ENCODE peak calls at places on chromosome 9, in five cellular contexts. U is fibroblast of villous mesenchyme, Y is fibroblast of mammary gland, F is epithelial cell of esophagus, X is IMR-90. O is an unnamed sample.
A peak's percentile ranks its signal among the peaks of the same experiment; 100 is the strongest.

GRCh38 chr9:29945012-29945411 is 2371.7 kb upstream of the C9orf72 start:
- DNase-seq in U (peak; percentile 2), Y (no peak), F (no peak), X (no peak), O (no peak)

GRCh38 chr9:133403766-133404439 is 13.9 kb downstream of the REXO4 start:
- DNase-seq in U (no peak), Y (peak; percentile 22), F (peak; percentile 84), X (no peak), O (no peak)

GRCh38 chr9:738209-738915 is 103.1 kb upstream of the DMRT1 start:
- DNase-seq in U (peak; percentile 95), Y (peak; percentile 95), F (peak; percentile 94), X (peak; percentile 98), O (peak; percentile 96)

GRCh38 chr9:77014597-77015263 is 4.7 kb upstream of the FOXB2 start:
- DNase-seq in U (no peak), Y (no peak), F (no peak), X (no peak), O (no peak)

GRCh38 chr9:14318934-14319513 is 5.1 kb upstream of the NFIB start:
- DNase-seq in U (no peak), Y (no peak), F (no peak), X (no peak), O (no peak)

GRCh38 chr9:93591301-93591700 is 14.9 kb downstream of the PHF2 start:
- DNase-seq in U (no peak), Y (no peak), F (no peak), X (no peak), O (no peak)

GRCh38 chr9:101398930-101399640 is 434 bp downstream of the ZNF189 start:
- DNase-seq in U (peak; percentile 40), Y (no peak), F (peak; percentile 5), X (no peak), O (no peak)

GRCh38 chr9:134895849-134896833 is 15.5 kb downstream of the FCN2 start:
- DNase-seq in U (peak; percentile 76), Y (peak; percentile 91), F (no peak), X (peak; percentile 75), O (peak; percentile 87)

GRCh38 chr9:68458918-68459317 is 81.8 kb downstream of the TMEM252 start:
- DNase-seq in U (peak; percentile 70), Y (no peak), F (no peak), X (no peak), O (no peak)

GRCh38 chr9:121688149-121688680 is 36.8 kb downstream of the DAB2IP start:
- DNase-seq in U (no peak), Y (no peak), F (no peak), X (no peak), O (no peak)

GRCh38 chr9:131503626-131504465 is 1.1 kb downstream of the POMT1 start:
- DNase-seq in U (peak; percentile 23), Y (peak; percentile 40), F (peak; percentile 72), X (peak; percentile 49), O (peak; percentile 22)

GRCh38 chr9:132502480-132502879 is 79.9 kb upstream of the BARHL1 start:
- DNase-seq in U (no peak), Y (no peak), F (no peak), X (no peak), O (no peak)

GRCh38 chr9:92265159-92265558 is 28.3 kb downstream of the IARS1 start:
- DNase-seq in U (peak; percentile 40), Y (peak; percentile 68), F (peak; percentile 43), X (peak; percentile 32), O (no peak)

GRCh38 chr9:97561501-97561900 is 60.0 kb downstream of the TMOD1 start:
- DNase-seq in U (no peak), Y (no peak), F (no peak), X (no peak), O (no peak)

GRCh38 chr9:90969021-90969675 is 167.5 kb downstream of the SYK start:
- DNase-seq in U (no peak), Y (no peak), F (peak; percentile 96), X (no peak), O (no peak)

GRCh38 chr9:98943682-98944129 is at the start of gene COL15A1:
- DNase-seq in U (peak; percentile 59), Y (no peak), F (no peak), X (no peak), O (no peak)

GRCh38 chr9:117189121-117189520 is 225.7 kb downstream of the ASTN2 start:
- DNase-seq in U (no peak), Y (no peak), F (peak; percentile 26), X (peak; percentile 5), O (peak; percentile 27)

GRCh38 chr9:104984994-104985393 is 57.0 kb upstream of the ABCA1 start:
- DNase-seq in U (no peak), Y (no peak), F (no peak), X (no peak), O (no peak)

GRCh38 chr9:38432922-38433510 is 8.8 kb upstream of the IGFBPL1 start:
- DNase-seq in U (peak; percentile 44), Y (peak; percentile 49), F (peak; percentile 57), X (peak; percentile 54), O (peak; percentile 44)

GRCh38 chr9:83445703-83446102 is 92.5 kb downstream of the FRMD3 start:
- DNase-seq in U (no peak), Y (no peak), F (no peak), X (no peak), O (no peak)

GRCh38 chr9:30978000-30978399 is 1406.4 kb upstream of the ACO1 start:
- DNase-seq in U (no peak), Y (no peak), F (no peak), X (no peak), O (no peak)

GRCh38 chr9:135665795-135666189 is 2.7 kb downstream of the LCN9 start:
- DNase-seq in U (no peak), Y (no peak), F (no peak), X (no peak), O (no peak)

GRCh38 chr9:111056554-111056953 is 18.3 kb upstream of the LPAR1 start:
- DNase-seq in U (peak; percentile 76), Y (peak; percentile 89), F (no peak), X (peak; percentile 80), O (peak; percentile 53)

GRCh38 chr9:77725820-77726219 is 77.7 kb upstream of the GNA14 start:
- DNase-seq in U (no peak), Y (no peak), F (no peak), X (no peak), O (no peak)

GRCh38 chr9:99859395-99859980 is 37.8 kb downstream of the NR4A3 start:
- DNase-seq in U (no peak), Y (peak; percentile 67), F (peak; percentile 32), X (peak; percentile 42), O (no peak)

GRCh38 chr9:100196215-100196614 is 97.2 kb downstream of the INVS start:
- DNase-seq in U (peak; percentile 12), Y (no peak), F (no peak), X (no peak), O (no peak)

GRCh38 chr9:105063665-105064247 is 135.8 kb upstream of the ABCA1 start:
- DNase-seq in U (peak; percentile 96), Y (peak; percentile 91), F (peak; percentile 97), X (peak; percentile 95), O (peak; percentile 92)

GRCh38 chr9:79974806-79975422 is 403.1 kb downstream of the TLE4 start:
- DNase-seq in U (no peak), Y (no peak), F (no peak), X (no peak), O (no peak)

GRCh38 chr9:89538874-89539273 is 41.0 kb upstream of the SEMA4D start:
- DNase-seq in U (no peak), Y (no peak), F (no peak), X (no peak), O (no peak)

GRCh38 chr9:107711528-107711927 is 222.0 kb upstream of the KLF4 start:
- DNase-seq in U (peak; percentile 94), Y (peak; percentile 96), F (peak; percentile 95), X (peak; percentile 89), O (peak; percentile 80)

GRCh38 chr9:134637241-134637640 is 4.4 kb upstream of the COL5A1 start:
- DNase-seq in U (peak; percentile 83), Y (no peak), F (no peak), X (no peak), O (peak; percentile 53)

GRCh38 chr9:102551346-102551745 is 443.8 kb upstream of the CYLC2 start:
- DNase-seq in U (no peak), Y (no peak), F (no peak), X (no peak), O (no peak)

GRCh38 chr9:87239312-87239711 is 258.4 kb upstream of the DAPK1 start:
- DNase-seq in U (no peak), Y (no peak), F (no peak), X (no peak), O (no peak)

GRCh38 chr9:87827341-87827740 is 55.3 kb upstream of the SPATA31E1 start:
- DNase-seq in U (no peak), Y (no peak), F (peak; percentile 9), X (no peak), O (no peak)

GRCh38 chr9:98142182-98142924 is 23.3 kb upstream of the TRIM14 start:
- DNase-seq in U (no peak), Y (no peak), F (peak; percentile 71), X (no peak), O (no peak)

GRCh38 chr9:124480621-124480981 is 26.6 kb downstream of the NR5A1 start:
- DNase-seq in U (peak; percentile 6), Y (peak; percentile 20), F (peak; percentile 37), X (peak; percentile 4), O (peak; percentile 6)
- TF ChIP-seq CTCF in U (peak; percentile 22), Y (peak; percentile 37), F (peak; percentile 48), X (peak; percentile 38), O (peak; percentile 57)

DNA sequence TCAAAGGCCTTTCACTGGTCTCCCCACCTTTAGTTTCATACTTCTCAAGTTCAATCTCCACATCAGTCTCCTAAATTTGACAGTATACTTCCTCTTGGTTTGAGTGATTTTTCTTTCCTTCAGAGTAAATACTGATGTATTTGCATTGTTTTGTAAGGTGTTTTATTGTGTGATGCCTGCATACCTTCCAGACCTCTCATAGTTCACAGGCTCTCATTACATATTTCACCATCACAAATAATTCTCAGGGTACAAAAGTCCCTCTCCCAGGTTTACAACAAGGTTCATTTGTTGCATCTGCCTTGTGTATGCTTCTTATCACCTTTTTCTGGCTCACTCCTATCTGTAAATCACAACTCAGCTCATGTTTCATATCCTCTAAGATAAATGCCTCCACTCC is 22.2 kb upstream of the TUSC1 start:
- DNase-seq in U (no peak), Y (no peak), F (peak; percentile 13), X (no peak), O (no peak)
- H3K4me3 ChIP-seq in U (no peak overlapping the region), Y (no peak overlapping the region), F (no peak overlapping the region), X (no peak overlapping the region), O (no peak overlapping the region)

GRCh38 chr9:7097040-7097715 is 339.4 kb downstream of the KDM4C start:
- DNase-seq in U (no peak), Y (no peak), F (peak; percentile 49), X (no peak), O (no peak)

GRCh38 chr9:7093040-7093439 is 335.3 kb downstream of the KDM4C start:
- DNase-seq in U (no peak), Y (no peak), F (no peak), X (no peak), O (no peak)

GRCh38 chr9:7094576-7094975 is 336.8 kb downstream of the KDM4C start:
- DNase-seq in U (no peak), Y (no peak), F (no peak), X (no peak), O (no peak)

GRCh38 chr9:7095054-7095453 is 337.3 kb downstream of the KDM4C start:
- DNase-seq in U (no peak), Y (no peak), F (no peak), X (no peak), O (no peak)

GRCh38 chr9:7094052-7094451 is 336.3 kb downstream of the KDM4C start:
- DNase-seq in U (peak; percentile 11), Y (peak; percentile 31), F (peak; percentile 37), X (peak; percentile 24), O (peak; percentile 24)
- TF ChIP-seq CTCF in U (peak; percentile 38), Y (peak; percentile 41), F (peak; percentile 50), X (peak; percentile 29), O (peak; percentile 58)

GRCh38 chr9:96514108-96514824 is 64.3 kb downstream of the HABP4 start:
- DNase-seq in U (peak; percentile 79), Y (peak; percentile 97), F (peak; percentile 64), X (peak; percentile 73), O (peak; percentile 75)
- H3K4me3 ChIP-seq in U (no peak overlapping the region), Y (no peak overlapping the region), F (no peak overlapping the region), X (no peak overlapping the region), O (no peak overlapping the region)